ENCODE peak calls at places on chromosomes 13 and 19, in nine cellular contexts. J is heart left ventricle, Q is breast epithelium, Z is IMR-90, Y is NB4, N is stomach, B is body of pancreas, I is lower leg skin, F is esophagus squamous epithelium. C is an unnamed sample.

GRCh38 chr13:90800082-90800746 is 547.3 kb upstream of the MIR17HG start:
- DNase-seq in F (no peak), Y (no peak), N (no peak), B (peak), I (no peak), J (peak), Q (no peak), Z (no peak), C (peak)

GRCh38 chr13:61414686-61415664 is 674 bp downstream of the PCDH20 start:
- DNase-seq in Y (no peak), J (peak), I (peak), Q (peak), N (peak), B (peak), Z (no peak), F (no peak), C (no peak)

GRCh38 chr19:5690955-5691204 is 785 bp downstream of the RPL36 start:
- DNase-seq in N (no peak), Z (no peak), B (no peak), J (no peak), Q (no peak), Y (no peak), I (no peak), F (no peak), C (no peak)

GRCh38 chr13:46386996-46387851 is at the start of gene RUBCNL:
- DNase-seq in N (no peak), F (no peak), I (peak), Z (no peak), B (peak), J (peak), Q (no peak), Y (peak), C (peak)

GRCh38 chr13:111177803-111178389 is 62.8 kb downstream of the ARHGEF7 start:
- DNase-seq in Q (no peak), J (peak), I (peak), N (no peak), Z (peak), Y (no peak), B (no peak), F (no peak), C (no peak)

GRCh38 chr19:18513868-18514267 is 8.0 kb downstream of the ELL start:
- DNase-seq in J (peak), F (no peak), Z (no peak), N (no peak), Y (no peak), I (no peak), B (no peak), Q (no peak), C (no peak)

GRCh38 chr19:54035215-54036178 is 28.2 kb downstream of the VSTM1 start:
- DNase-seq in I (no peak), Q (no peak), Y (no peak), Z (peak), J (no peak), N (no peak), F (no peak), B (no peak), C (no peak)

GRCh38 chr13:29525757-29526156 is 69.7 kb downstream of the SLC7A1 start:
- DNase-seq in J (no peak), Q (no peak), F (no peak), N (no peak), I (no peak), B (no peak), Y (no peak), Z (no peak), C (no peak)

GRCh38 chr19:15928321-15928720 is 6.0 kb downstream of the CYP4F11 start:
- DNase-seq in F (no peak), Z (no peak), I (no peak), J (no peak), Q (no peak), N (no peak), B (no peak), Y (no peak), C (no peak)

GRCh38 chr13:50691176-50691681 is 152.3 kb downstream of the DLEU7 start:
- DNase-seq in Z (no peak), N (no peak), Y (no peak), F (no peak), J (no peak), I (no peak), Q (no peak), B (no peak), C (no peak)

GRCh38 chr13:78595819-78596700 is 7.3 kb downstream of the POU4F1 start:
- DNase-seq in F (no peak), I (no peak), J (no peak), Z (no peak), Q (no peak), N (no peak), B (no peak), Y (peak), C (peak)

GRCh38 chr13:77333521-77334083 is 6.7 kb upstream of the MYCBP2 start:
- DNase-seq in Z (no peak), N (no peak), I (no peak), F (no peak), B (no peak), J (no peak), Y (peak), Q (no peak), C (no peak)

GRCh38 chr13:99275093-99275469 is 16.9 kb upstream of the GPR18 start:
- DNase-seq in F (no peak), Z (peak), N (no peak), I (no peak), J (no peak), B (no peak), Q (no peak), Y (no peak), C (no peak)

GRCh38 chr13:39835253-39835652 is 179.8 kb downstream of the COG6 start:
- DNase-seq in I (no peak), Q (no peak), Y (no peak), F (no peak), B (no peak), J (no peak), N (no peak), Z (no peak), C (no peak)

GRCh38 chr19:50705422-50706019 is 14.1 kb downstream of the SHANK1 start:
- DNase-seq in F (no peak), I (no peak), B (no peak), Z (peak), N (no peak), Q (no peak), Y (peak), J (no peak), C (peak)

GRCh38 chr19:42519108-42519507 is 9.2 kb downstream of the CEACAM1 start:
- DNase-seq in B (no peak), Q (no peak), N (no peak), J (no peak), Y (no peak), Z (no peak), I (no peak), F (no peak), C (no peak)

GRCh38 chr13:31045621-31046081 is 113.2 kb downstream of the TEX26 start:
- DNase-seq in I (peak), B (peak), Y (peak), N (peak), F (no peak), Q (peak), Z (peak), J (peak), C (peak)

GRCh38 chr13:49220856-49221614 is 897 bp downstream of the MLNR start:
- DNase-seq in Q (no peak), I (no peak), B (no peak), N (no peak), F (no peak), Z (peak), Y (no peak), J (no peak), C (peak)

GRCh38 chr19:45496349-45496953 is 396 bp downstream of the RTN2 start:
- DNase-seq in B (peak), Z (no peak), F (no peak), Y (peak), J (no peak), Q (no peak), N (no peak), I (peak), C (peak)

GRCh38 chr13:47033216-47033615 is 136.4 kb upstream of the HTR2A start:
- DNase-seq in Z (peak), Q (no peak), I (no peak), Y (no peak), J (no peak), N (no peak), F (no peak), B (peak), C (no peak)

GRCh38 chr13:84430441-84430840 is 548.2 kb upstream of the SLITRK1 start:
- DNase-seq in Q (no peak), N (no peak), Y (no peak), J (no peak), Z (peak), I (no peak), F (no peak), B (no peak), C (no peak)

GRCh38 chr13:101415358-101416174 is 742 bp downstream of the NALCN start:
- DNase-seq in Y (no peak), F (no peak), I (no peak), B (no peak), Z (no peak), J (peak), Q (no peak), N (no peak), C (no peak)

GRCh38 chr19:41851456-41851855 is 6.6 kb downstream of the DMRTC2 start:
- DNase-seq in F (no peak), Y (no peak), I (no peak), Q (no peak), Z (no peak), B (no peak), J (no peak), N (no peak), C (no peak)

GRCh38 chr13:50893211-50893852 is 16.3 kb upstream of the RNASEH2B start:
- DNase-seq in Y (peak), Z (peak), J (no peak), B (no peak), F (no peak), N (no peak), I (no peak), Q (no peak), C (no peak)

GRCh38 chr19:42422092-42422575 is 5.1 kb downstream of the LIPE start:
- DNase-seq in N (no peak), B (no peak), Y (no peak), Z (no peak), J (peak), Q (no peak), I (no peak), F (no peak), C (no peak)

GRCh38 chr13:32731576-32731975 is 145.3 kb downstream of the PDS5B start:
- DNase-seq in Z (peak), B (no peak), Q (no peak), J (no peak), F (no peak), I (no peak), Y (no peak), N (no peak), C (no peak)

GRCh38 chr19:18086590-18087138 is at the start of gene IL12RB1:
- DNase-seq in F (no peak), I (no peak), J (no peak), N (peak), Y (peak), Q (no peak), Z (no peak), B (peak), C (peak)

GRCh38 chr19:15296841-15297415 is 35.4 kb downstream of the BRD4 start:
- DNase-seq in N (no peak), J (no peak), B (no peak), F (no peak), Z (no peak), Q (no peak), I (no peak), Y (no peak), C (no peak)

GRCh38 chr19:43700368-43701015 is 15.4 kb upstream of the IRGC start:
- DNase-seq in F (no peak), Z (peak), B (peak), J (peak), Y (peak), Q (no peak), N (peak), I (peak), C (no peak)

GRCh38 chr19:38839816-38840582 is 8.4 kb upstream of the ECH1 start:
- DNase-seq in Y (no peak), Q (no peak), B (no peak), I (no peak), J (no peak), N (no peak), F (no peak), Z (peak), C (no peak)

GRCh38 chr13:108070925-108071324 is 144.4 kb downstream of the LIG4 start:
- DNase-seq in B (no peak), Z (no peak), Y (no peak), J (no peak), F (no peak), Q (no peak), N (no peak), I (no peak), C (no peak)

GRCh38 chr19:47003611-47003935 is 16.1 kb upstream of the NPAS1 start:
- DNase-seq in N (no peak), Z (peak), J (no peak), I (no peak), Y (no peak), F (no peak), B (no peak), Q (no peak), C (no peak)

GRCh38 chr19:6156033-6156432 is 20.6 kb downstream of the ACSBG2 start:
- DNase-seq in F (no peak), N (no peak), Z (no peak), I (no peak), J (no peak), B (no peak), Y (no peak), Q (no peak), C (no peak)

GRCh38 chr19:49436381-49437017 is 4.8 kb downstream of the SLC17A7 start:
- DNase-seq in F (no peak), Q (no peak), B (no peak), I (no peak), Y (no peak), J (no peak), Z (no peak), N (no peak), C (peak)

GRCh38 chr13:84455143-84455905 is 573.0 kb upstream of the SLITRK1 start:
- DNase-seq in N (no peak), F (no peak), I (no peak), Z (no peak), J (no peak), B (no peak), Y (peak), Q (no peak), C (no peak)

GRCh38 chr13:48739346-48740037 is 85.8 kb downstream of the CYSLTR2 start:
- DNase-seq in Y (no peak), Q (no peak), I (no peak), B (no peak), F (no peak), N (no peak), Z (peak), J (no peak), C (peak)

GRCh38 chr19:16654151-16654550 is 5.8 kb downstream of the SMIM7 start:
- DNase-seq in F (no peak), Z (no peak), B (no peak), Y (peak), Q (no peak), I (no peak), J (no peak), N (no peak), C (no peak)

GRCh38 chr13:44661936-44662335 is 85.8 kb upstream of the TSC22D1 start:
- DNase-seq in N (no peak), I (no peak), Q (no peak), F (no peak), Z (no peak), J (no peak), B (no peak), Y (no peak), C (no peak)

GRCh38 chr13:74867460-74867859 is 614.5 kb downstream of the TBC1D4 start:
- DNase-seq in Y (no peak), N (no peak), F (no peak), Z (no peak), I (no peak), Q (no peak), B (no peak), J (no peak), C (no peak)
- TF ChIP-seq POLR2A in Y (no peak), N (no peak), F (no peak), Z (no peak), I (no peak), Q (no peak), B (no peak), J (no peak), C (no peak)

DNA sequence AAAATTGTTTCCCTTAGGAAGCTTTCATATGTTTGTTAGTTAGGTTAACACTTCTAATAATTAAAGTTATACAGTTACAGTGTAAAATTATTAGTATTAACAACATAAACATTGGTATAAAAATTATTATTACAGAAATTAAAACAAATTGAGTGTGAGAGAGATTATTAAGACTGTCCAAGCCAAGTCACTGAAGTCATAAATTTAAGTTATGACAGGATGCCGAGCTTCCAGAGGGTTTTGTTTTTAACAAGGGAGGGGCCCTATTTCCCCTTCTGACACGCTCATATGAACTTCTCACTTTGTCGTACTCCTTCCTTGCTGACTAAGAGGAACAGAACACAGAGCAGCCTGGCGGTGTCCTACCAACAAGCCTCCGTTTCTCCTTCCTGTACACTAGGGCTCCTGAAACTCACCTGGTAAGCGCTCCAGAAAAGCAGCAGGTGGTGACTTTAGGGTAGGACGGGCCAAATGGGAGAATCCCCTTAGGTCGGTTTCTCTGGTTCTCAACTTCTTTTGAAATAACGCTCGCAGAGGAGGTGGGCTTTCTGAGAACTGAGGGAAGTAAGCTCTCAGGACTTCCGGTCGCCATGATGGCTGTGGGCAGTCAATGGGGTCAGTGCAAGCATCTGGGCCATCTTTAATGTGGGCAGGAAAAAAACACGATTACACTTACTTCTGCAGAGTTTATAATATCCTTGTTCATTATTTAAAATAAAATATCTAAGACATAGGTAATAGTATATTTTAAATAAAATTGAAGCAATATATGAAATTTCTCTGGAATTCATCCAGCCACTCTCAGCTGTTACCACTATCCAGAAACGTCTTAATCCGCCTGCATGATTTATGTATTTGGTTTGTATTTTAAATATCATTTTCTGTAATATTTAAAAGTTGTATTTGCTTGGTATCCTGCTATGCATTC is at the start of gene CARD8:
- DNase-seq in F (peak), Q (peak), I (peak), Z (peak), N (peak), J (peak), B (peak), Y (peak), C (peak)
- TF ChIP-seq POLR2A in F (peak), Q (no peak), I (no peak), Z (peak), N (no peak), J (no peak), B (peak), Y (peak), C (peak)

DNA sequence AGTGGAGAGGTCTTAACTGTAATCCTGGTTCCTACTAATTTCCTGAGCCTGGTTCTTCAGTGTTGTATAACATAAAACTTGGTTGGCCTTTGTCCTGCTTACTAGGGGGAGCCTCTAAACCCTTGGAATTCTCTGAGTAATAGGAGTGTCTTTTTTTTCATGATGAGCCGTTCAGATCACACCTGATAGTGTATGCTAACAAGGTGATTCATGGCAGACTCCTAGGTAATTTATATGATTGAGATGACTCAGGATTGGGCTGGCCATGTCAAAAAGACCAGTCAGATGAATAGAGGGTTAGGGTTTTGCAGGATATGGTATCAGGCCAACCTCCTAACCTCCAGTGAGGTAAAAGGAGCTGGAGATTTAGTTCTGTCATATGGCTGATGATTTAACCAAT is 135.8 kb upstream of the KLF12 start:
- DNase-seq in N (no peak), I (no peak), Q (no peak), J (no peak), F (no peak), Z (peak), Y (no peak), B (no peak), C (no peak)
- TF ChIP-seq POLR2A in N (no peak), I (no peak), Q (no peak), J (no peak), F (no peak), Z (no peak), Y (no peak), B (no peak), C (no peak)

DNA sequence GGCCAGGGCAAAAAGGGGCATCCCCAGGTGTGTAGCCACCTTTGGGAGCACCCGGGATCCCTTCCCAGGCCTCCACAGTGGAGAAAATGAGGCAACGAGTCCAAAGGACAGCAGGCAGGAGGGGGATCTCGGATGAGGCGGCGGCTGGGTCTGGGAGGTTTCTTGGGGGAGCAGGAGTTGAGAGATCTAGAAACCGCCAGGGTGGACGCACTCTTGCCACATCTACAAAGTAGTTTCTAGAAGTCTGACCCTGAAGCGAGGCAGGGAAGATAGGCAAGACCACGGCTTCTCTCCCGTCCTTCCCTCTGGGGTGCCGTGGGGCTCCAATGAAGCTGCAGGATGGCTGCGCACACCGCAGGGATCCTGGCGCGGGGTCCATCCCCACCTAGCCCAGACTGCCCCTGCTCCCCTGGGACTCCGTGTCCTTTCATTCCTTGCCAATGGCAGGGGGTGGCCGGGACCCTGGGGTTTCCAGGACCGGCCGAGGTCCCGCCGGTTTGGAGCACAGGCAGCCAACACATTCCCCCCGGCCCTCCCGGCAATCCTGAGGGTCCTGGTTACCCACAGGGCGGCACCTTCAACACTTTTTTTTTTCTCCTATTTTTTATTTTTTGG is 21.5 kb upstream of the ZBTB7A start:
- DNase-seq in B (no peak), N (no peak), Z (no peak), I (no peak), Y (no peak), F (no peak), J (no peak), Q (no peak), C (no peak)
- TF ChIP-seq POLR2A in B (no peak), N (no peak), Z (no peak), I (no peak), Y (no peak), F (no peak), J (no peak), Q (no peak), C (no peak)

GRCh38 chr19:11374449-11375142 is at the start of gene SWSAP1:
- DNase-seq in B (peak), I (peak), Y (peak), F (peak), Q (peak), Z (peak), N (peak), J (peak), C (peak)

GRCh38 chr19:11377756-11378155 is 3.3 kb downstream of the SWSAP1 start:
- DNase-seq in Q (no peak), Y (no peak), I (no peak), J (no peak), Z (peak), B (no peak), N (no peak), F (no peak), C (no peak)

GRCh38 chr19:11378319-11379189 is 4.1 kb downstream of the SWSAP1 start:
- DNase-seq in Z (peak), F (no peak), J (peak), B (peak), Q (no peak), Y (peak), N (peak), I (peak), C (peak)

GRCh38 chr19:11375143-11375948 is 880 bp downstream of the SWSAP1 start:
- DNase-seq in B (peak), I (peak), F (no peak), Z (no peak), Q (no peak), N (peak), J (peak), Y (peak), C (peak)

GRCh38 chr19:11377237-11377636 is 2.8 kb downstream of the SWSAP1 start:
- DNase-seq in Z (peak), F (no peak), I (no peak), B (no peak), Q (no peak), Y (peak), J (no peak), N (no peak), C (peak)
- TF ChIP-seq POLR2A in Z (no peak), F (no peak), I (no peak), B (no peak), Q (no peak), Y (no peak), J (no peak), N (no peak), C (no peak)

C was measured in erythroblast.